ENCODE peak calls at places on chromosome 16, in six cellular contexts. One of them, this sample, is unnamed. For H3K27me3 and H3K9me3, the result is how much of the 10 kb centered on the place peaks cover.

GRCh38 chr16:53913082-53913870 is 209.3 kb downstream of the FTO start:
- DNase-seq in left ventricle myocardium inferior: no peak
- DNase-seq in thoracic aorta: no peak
- DNase-seq in CD4-positive, CD25-positive, alpha-beta regulatory T cell: no peak
- DNase-seq in HCT116: no peak
- DNase-seq in SK-N-SH: no peak
- DNase-seq in this sample: peak

GRCh38 chr16:70396209-70396904 is 42.5 kb downstream of the ST3GAL2 start:
- DNase-seq in SK-N-SH: peak
- DNase-seq in left ventricle myocardium inferior: no peak
- DNase-seq in CD4-positive, CD25-positive, alpha-beta regulatory T cell: no peak
- DNase-seq in thoracic aorta: no peak
- DNase-seq in HCT116: no peak
- DNase-seq in this sample: no peak

GRCh38 chr16:12009462-12009861 is 32.9 kb downstream of the SNX29 start:
- DNase-seq in HCT116: no peak
- DNase-seq in left ventricle myocardium inferior: no peak
- DNase-seq in SK-N-SH: no peak
- DNase-seq in thoracic aorta: no peak
- DNase-seq in CD4-positive, CD25-positive, alpha-beta regulatory T cell: peak
- DNase-seq in this sample: no peak

GRCh38 chr16:69942099-69942491 is 9.0 kb upstream of the CLEC18A start:
- DNase-seq in thoracic aorta: no peak
- DNase-seq in HCT116: no peak
- DNase-seq in CD4-positive, CD25-positive, alpha-beta regulatory T cell: no peak
- DNase-seq in SK-N-SH: no peak
- DNase-seq in left ventricle myocardium inferior: no peak
- DNase-seq in this sample: no peak

GRCh38 chr16:25126820-25127232 is 15.3 kb downstream of the LCMT1 start:
- DNase-seq in HCT116: no peak
- DNase-seq in CD4-positive, CD25-positive, alpha-beta regulatory T cell: peak
- DNase-seq in SK-N-SH: no peak
- DNase-seq in thoracic aorta: no peak
- DNase-seq in left ventricle myocardium inferior: no peak
- DNase-seq in this sample: no peak

GRCh38 chr16:4081577-4082021 is 34.6 kb downstream of the ADCY9 start:
- DNase-seq in HCT116: no peak
- DNase-seq in left ventricle myocardium inferior: no peak
- DNase-seq in SK-N-SH: peak
- DNase-seq in CD4-positive, CD25-positive, alpha-beta regulatory T cell: peak
- DNase-seq in thoracic aorta: no peak
- DNase-seq in this sample: no peak

GRCh38 chr16:23835390-23836077 is at the start of gene PRKCB:
- DNase-seq in thoracic aorta: no peak
- DNase-seq in CD4-positive, CD25-positive, alpha-beta regulatory T cell: peak
- DNase-seq in left ventricle myocardium inferior: peak
- DNase-seq in SK-N-SH: peak
- DNase-seq in HCT116: no peak
- DNase-seq in this sample: peak

GRCh38 chr16:24130494-24131085 is 125.5 kb upstream of the CACNG3 start:
- DNase-seq in left ventricle myocardium inferior: no peak
- DNase-seq in thoracic aorta: no peak
- DNase-seq in SK-N-SH: no peak
- DNase-seq in CD4-positive, CD25-positive, alpha-beta regulatory T cell: no peak
- DNase-seq in HCT116: no peak
- DNase-seq in this sample: no peak

GRCh38 chr16:27258241-27258734 is 10.3 kb downstream of the NSMCE1 start:
- DNase-seq in SK-N-SH: no peak
- DNase-seq in thoracic aorta: no peak
- DNase-seq in left ventricle myocardium inferior: no peak
- DNase-seq in HCT116: no peak
- DNase-seq in CD4-positive, CD25-positive, alpha-beta regulatory T cell: no peak
- DNase-seq in this sample: no peak

GRCh38 chr16:17467923-17468540 is 2.7 kb downstream of the XYLT1 start:
- DNase-seq in left ventricle myocardium inferior: peak
- DNase-seq in SK-N-SH: peak
- DNase-seq in CD4-positive, CD25-positive, alpha-beta regulatory T cell: peak
- DNase-seq in thoracic aorta: no peak
- DNase-seq in HCT116: no peak
- DNase-seq in this sample: peak

GRCh38 chr16:502179-502943 is 25.2 kb upstream of the CAPN15 start:
- DNase-seq in thoracic aorta: no peak
- DNase-seq in left ventricle myocardium inferior: no peak
- DNase-seq in SK-N-SH: no peak
- DNase-seq in CD4-positive, CD25-positive, alpha-beta regulatory T cell: no peak
- DNase-seq in HCT116: no peak
- DNase-seq in this sample: no peak

GRCh38 chr16:4081035-4081434 is 35.2 kb downstream of the ADCY9 start:
- DNase-seq in HCT116: no peak
- DNase-seq in thoracic aorta: no peak
- DNase-seq in left ventricle myocardium inferior: no peak
- DNase-seq in SK-N-SH: no peak
- DNase-seq in CD4-positive, CD25-positive, alpha-beta regulatory T cell: no peak
- DNase-seq in this sample: no peak

GRCh38 chr16:22327446-22327775 is 30.2 kb downstream of the POLR3E start:
- DNase-seq in CD4-positive, CD25-positive, alpha-beta regulatory T cell: no peak
- DNase-seq in SK-N-SH: no peak
- DNase-seq in left ventricle myocardium inferior: no peak
- DNase-seq in thoracic aorta: no peak
- DNase-seq in HCT116: no peak
- DNase-seq in this sample: no peak

GRCh38 chr16:58850019-58850626 is 116.0 kb upstream of the GOT2 start:
- DNase-seq in HCT116: no peak
- DNase-seq in CD4-positive, CD25-positive, alpha-beta regulatory T cell: no peak
- DNase-seq in thoracic aorta: no peak
- DNase-seq in SK-N-SH: no peak
- DNase-seq in left ventricle myocardium inferior: no peak
- DNase-seq in this sample: no peak

GRCh38 chr16:71499775-71500364 is 10.7 kb upstream of the ZNF19 start:
- DNase-seq in CD4-positive, CD25-positive, alpha-beta regulatory T cell: peak
- DNase-seq in SK-N-SH: peak
- DNase-seq in thoracic aorta: no peak
- DNase-seq in left ventricle myocardium inferior: no peak
- DNase-seq in HCT116: peak
- DNase-seq in this sample: no peak

GRCh38 chr16:12613131-12613991 is 190.3 kb downstream of the CPPED1 start:
- DNase-seq in SK-N-SH: no peak
- DNase-seq in CD4-positive, CD25-positive, alpha-beta regulatory T cell: peak
- DNase-seq in HCT116: peak
- DNase-seq in left ventricle myocardium inferior: no peak
- DNase-seq in thoracic aorta: no peak
- DNase-seq in this sample: no peak

GRCh38 chr16:81127051-81127450 is 30.9 kb upstream of the GCSH start:
- DNase-seq in SK-N-SH: no peak
- DNase-seq in HCT116: no peak
- DNase-seq in thoracic aorta: no peak
- DNase-seq in CD4-positive, CD25-positive, alpha-beta regulatory T cell: no peak
- DNase-seq in left ventricle myocardium inferior: no peak
- DNase-seq in this sample: no peak

GRCh38 chr16:54939537-54940278 is 9.0 kb downstream of the IRX5 start:
- DNase-seq in CD4-positive, CD25-positive, alpha-beta regulatory T cell: no peak
- DNase-seq in HCT116: no peak
- DNase-seq in SK-N-SH: no peak
- DNase-seq in left ventricle myocardium inferior: no peak
- DNase-seq in thoracic aorta: no peak
- DNase-seq in this sample: no peak

GRCh38 chr16:54936979-54937672 is 6.5 kb downstream of the IRX5 start:
- DNase-seq in CD4-positive, CD25-positive, alpha-beta regulatory T cell: no peak
- DNase-seq in left ventricle myocardium inferior: no peak
- DNase-seq in thoracic aorta: no peak
- DNase-seq in HCT116: no peak
- DNase-seq in SK-N-SH: no peak
- DNase-seq in this sample: peak

GRCh38 chr16:54938351-54939346 is 8.0 kb downstream of the IRX5 start:
- DNase-seq in HCT116: no peak
- DNase-seq in thoracic aorta: no peak
- DNase-seq in CD4-positive, CD25-positive, alpha-beta regulatory T cell: no peak
- DNase-seq in SK-N-SH: no peak
- DNase-seq in left ventricle myocardium inferior: no peak
- DNase-seq in this sample: no peak

GRCh38 chr16:54936086-54936978 is 5.7 kb downstream of the IRX5 start:
- DNase-seq in left ventricle myocardium inferior: no peak
- DNase-seq in thoracic aorta: no peak
- DNase-seq in CD4-positive, CD25-positive, alpha-beta regulatory T cell: no peak
- DNase-seq in HCT116: no peak
- DNase-seq in SK-N-SH: no peak
- DNase-seq in this sample: peak

GRCh38 chr16:54937673-54938350 is 7.1 kb downstream of the IRX5 start:
- DNase-seq in HCT116: no peak
- DNase-seq in left ventricle myocardium inferior: no peak
- DNase-seq in CD4-positive, CD25-positive, alpha-beta regulatory T cell: no peak
- DNase-seq in thoracic aorta: no peak
- DNase-seq in SK-N-SH: no peak
- DNase-seq in this sample: no peak
- H3K27me3 ChIP-seq in HCT116: under half
- H3K27me3 ChIP-seq in left ventricle myocardium inferior: half or more
- H3K27me3 ChIP-seq in CD4-positive, CD25-positive, alpha-beta regulatory T cell: under half
- H3K27me3 ChIP-seq in thoracic aorta: under half
- H3K27me3 ChIP-seq in SK-N-SH: under half
- H3K27me3 ChIP-seq in this sample: under half

GRCh38 chr16:89233678-89234490 is 16.4 kb downstream of the ZNF778 start:
- DNase-seq in thoracic aorta: no peak
- DNase-seq in HCT116: no peak
- DNase-seq in left ventricle myocardium inferior: no peak
- DNase-seq in SK-N-SH: no peak
- DNase-seq in CD4-positive, CD25-positive, alpha-beta regulatory T cell: no peak
- DNase-seq in this sample: no peak

GRCh38 chr16:89232107-89232506 is 14.6 kb downstream of the ZNF778 start:
- DNase-seq in HCT116: no peak
- DNase-seq in left ventricle myocardium inferior: no peak
- DNase-seq in thoracic aorta: no peak
- DNase-seq in CD4-positive, CD25-positive, alpha-beta regulatory T cell: no peak
- DNase-seq in SK-N-SH: no peak
- DNase-seq in this sample: no peak

GRCh38 chr16:89224665-89225064 is 7.2 kb downstream of the ZNF778 start:
- DNase-seq in left ventricle myocardium inferior: no peak
- DNase-seq in CD4-positive, CD25-positive, alpha-beta regulatory T cell: no peak
- DNase-seq in HCT116: no peak
- DNase-seq in SK-N-SH: no peak
- DNase-seq in thoracic aorta: no peak
- DNase-seq in this sample: no peak

DNA sequence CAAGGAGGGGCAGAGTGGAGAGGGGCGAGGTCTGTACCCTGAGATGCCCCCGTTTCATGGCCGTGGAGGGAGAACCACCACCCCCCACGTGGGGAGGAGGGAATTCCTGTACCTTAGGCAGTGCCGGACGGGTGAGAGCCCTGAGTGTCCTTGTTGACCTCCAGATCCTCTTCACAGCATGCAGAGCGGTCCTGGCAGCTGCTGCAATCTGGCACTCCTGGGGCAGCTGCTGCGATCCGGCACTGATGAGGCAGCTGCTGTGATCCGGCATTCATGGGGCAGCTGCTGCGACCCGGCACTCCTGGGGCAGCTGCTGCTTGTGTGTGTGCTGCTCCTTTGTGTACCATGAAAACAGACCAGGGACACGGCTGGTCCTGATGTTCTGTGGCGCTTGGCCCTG is 12.7 kb downstream of the ZNF778 start:
- DNase-seq in CD4-positive, CD25-positive, alpha-beta regulatory T cell: no peak
- DNase-seq in SK-N-SH: no peak
- DNase-seq in thoracic aorta: no peak
- DNase-seq in HCT116: no peak
- DNase-seq in left ventricle myocardium inferior: no peak
- DNase-seq in this sample: peak
- H3K9me3 ChIP-seq in CD4-positive, CD25-positive, alpha-beta regulatory T cell: under half
- H3K9me3 ChIP-seq in SK-N-SH: under half
- H3K9me3 ChIP-seq in thoracic aorta: under half
- H3K9me3 ChIP-seq in HCT116: under half
- H3K9me3 ChIP-seq in left ventricle myocardium inferior: under half
- H3K9me3 ChIP-seq in this sample: under half

DNA sequence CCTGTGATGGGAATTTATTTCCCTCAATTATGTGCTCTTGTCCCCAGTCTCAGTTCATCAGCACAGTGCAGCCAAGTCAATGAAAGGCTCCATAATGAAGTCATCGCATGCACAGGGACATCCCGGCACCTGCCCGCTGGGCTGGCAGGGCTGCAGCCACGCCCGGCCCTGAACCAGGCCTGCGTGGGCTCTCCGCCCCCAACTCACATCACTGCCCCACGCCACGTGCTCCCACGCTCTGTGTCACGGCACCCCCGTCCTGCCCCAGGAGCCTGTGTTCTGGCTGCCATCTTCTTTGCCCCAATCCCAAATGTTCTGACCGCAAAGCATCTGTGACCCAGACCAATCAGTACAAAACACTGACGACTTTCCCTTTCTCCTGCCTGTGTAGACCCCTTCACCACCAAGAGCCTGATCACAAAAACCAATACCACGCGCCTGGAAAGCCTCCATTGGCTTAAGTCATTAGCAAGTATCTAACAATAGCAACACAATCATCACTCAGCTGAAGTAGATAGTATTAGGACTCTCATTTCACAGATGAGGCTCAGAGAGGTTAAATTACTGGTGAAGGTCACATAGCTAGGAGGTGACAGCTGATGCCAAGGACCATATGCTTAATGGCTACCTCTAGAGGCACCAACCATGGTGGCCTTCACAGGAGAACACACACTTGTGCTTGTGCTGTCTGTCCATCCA is 202.5 kb downstream of the ZFHX3 start:
- DNase-seq in thoracic aorta: no peak
- DNase-seq in CD4-positive, CD25-positive, alpha-beta regulatory T cell: no peak
- DNase-seq in SK-N-SH: no peak
- DNase-seq in left ventricle myocardium inferior: no peak
- DNase-seq in HCT116: no peak
- DNase-seq in this sample: no peak
- H3K27ac ChIP-seq in thoracic aorta: peak
- H3K27ac ChIP-seq in CD4-positive, CD25-positive, alpha-beta regulatory T cell: no peak
- H3K27ac ChIP-seq in SK-N-SH: no peak
- H3K27ac ChIP-seq in left ventricle myocardium inferior: no peak
- H3K27ac ChIP-seq in HCT116: no peak
- H3K27ac ChIP-seq in this sample: no peak

DNA sequence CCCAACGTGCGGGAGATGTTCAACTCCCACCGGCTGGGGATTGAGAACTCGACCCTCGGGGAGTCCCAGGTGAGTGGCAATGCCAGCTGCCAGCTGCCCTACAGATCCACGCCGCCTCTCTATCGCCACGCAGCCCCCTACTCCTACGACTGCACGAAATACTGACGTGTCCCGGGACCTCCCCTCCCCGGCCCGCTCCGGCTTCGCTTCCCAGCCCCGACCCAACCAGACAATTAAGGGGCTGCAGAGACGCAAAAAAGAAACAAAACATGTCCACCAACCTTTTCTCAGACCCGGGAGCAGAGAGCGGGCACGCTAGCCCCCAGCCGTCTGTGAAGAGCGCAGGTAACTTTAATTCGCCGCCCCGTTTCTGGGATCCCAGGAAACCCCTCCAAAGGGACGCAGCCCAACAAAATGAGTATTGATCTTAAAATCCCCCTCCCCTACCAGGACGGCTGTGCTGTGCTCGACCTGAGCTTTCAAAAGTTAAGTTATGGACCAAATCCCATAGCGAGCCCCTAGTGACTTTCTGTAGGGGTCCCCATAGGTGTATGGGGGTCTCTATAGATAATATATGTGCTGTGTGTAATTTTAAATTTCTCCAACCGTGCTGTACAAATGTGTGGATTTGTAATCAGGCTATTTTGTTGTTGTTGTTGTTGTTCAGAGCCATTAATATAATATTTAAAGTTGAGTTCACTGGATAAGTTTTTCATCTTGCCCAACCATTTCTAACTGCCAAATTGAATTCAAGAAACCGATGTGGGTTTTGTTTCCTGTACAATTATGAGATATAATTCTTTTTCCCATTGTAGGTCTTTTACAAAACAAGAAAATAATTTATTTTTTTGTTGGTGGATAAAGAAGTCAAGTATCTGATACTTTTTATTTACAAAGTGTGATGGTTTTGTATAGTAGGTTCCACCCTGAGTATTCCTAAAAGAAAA is 2.3 kb downstream of the FOXC2 start:
- DNase-seq in HCT116: no peak
- DNase-seq in left ventricle myocardium inferior: no peak
- DNase-seq in CD4-positive, CD25-positive, alpha-beta regulatory T cell: no peak
- DNase-seq in SK-N-SH: no peak
- DNase-seq in thoracic aorta: no peak
- DNase-seq in this sample: no peak
- H3K27me3 ChIP-seq in HCT116: under half
- H3K27me3 ChIP-seq in left ventricle myocardium inferior: half or more
- H3K27me3 ChIP-seq in CD4-positive, CD25-positive, alpha-beta regulatory T cell: under half
- H3K27me3 ChIP-seq in SK-N-SH: under half
- H3K27me3 ChIP-seq in thoracic aorta: under half
- H3K27me3 ChIP-seq in this sample: half or more

This sample was measured in heart left ventricle.